ENCODE peak calls at places on chromosome 18, in eight cellular contexts. One of them, this sample, is unnamed.

GRCh38 chr18:37393945-37394609 is 171.5 kb downstream of the CELF4 start:
- DNase-seq in mucosa of descending colon: peak
- DNase-seq in astrocyte: peak
- DNase-seq in sciatic nerve: peak
- DNase-seq in dermis blood vessel endothelial cell: peak
- DNase-seq in activated CD8-positive, alpha-beta memory T cell treated with anti-CD3 and anti-CD28 coated beads for 48 hours: no peak
- DNase-seq in cardiac muscle cell: peak
- DNase-seq in germinal center: peak
- DNase-seq in this sample: peak

GRCh38 chr18:5309888-5310470 is 14.5 kb upstream of the ZBTB14 start:
- DNase-seq in cardiac muscle cell: no peak
- DNase-seq in astrocyte: no peak
- DNase-seq in activated CD8-positive, alpha-beta memory T cell treated with anti-CD3 and anti-CD28 coated beads for 48 hours: no peak
- DNase-seq in sciatic nerve: no peak
- DNase-seq in mucosa of descending colon: no peak
- DNase-seq in dermis blood vessel endothelial cell: no peak
- DNase-seq in germinal center: peak
- DNase-seq in this sample: no peak

GRCh38 chr18:57352761-57353136 is 392 bp downstream of the ST8SIA3 start:
- DNase-seq in germinal center: no peak
- DNase-seq in astrocyte: no peak
- DNase-seq in sciatic nerve: no peak
- DNase-seq in dermis blood vessel endothelial cell: no peak
- DNase-seq in activated CD8-positive, alpha-beta memory T cell treated with anti-CD3 and anti-CD28 coated beads for 48 hours: no peak
- DNase-seq in mucosa of descending colon: no peak
- DNase-seq in cardiac muscle cell: peak
- DNase-seq in this sample: peak

GRCh38 chr18:7808992-7809391 is 241.9 kb downstream of the PTPRM start:
- DNase-seq in activated CD8-positive, alpha-beta memory T cell treated with anti-CD3 and anti-CD28 coated beads for 48 hours: no peak
- DNase-seq in sciatic nerve: no peak
- DNase-seq in mucosa of descending colon: no peak
- DNase-seq in dermis blood vessel endothelial cell: no peak
- DNase-seq in cardiac muscle cell: no peak
- DNase-seq in astrocyte: no peak
- DNase-seq in germinal center: no peak
- DNase-seq in this sample: no peak

GRCh38 chr18:79588636-79589481 is 90.7 kb upstream of the CTDP1 start:
- DNase-seq in cardiac muscle cell: peak
- DNase-seq in dermis blood vessel endothelial cell: peak
- DNase-seq in sciatic nerve: peak
- DNase-seq in astrocyte: peak
- DNase-seq in mucosa of descending colon: peak
- DNase-seq in activated CD8-positive, alpha-beta memory T cell treated with anti-CD3 and anti-CD28 coated beads for 48 hours: no peak
- DNase-seq in germinal center: no peak
- DNase-seq in this sample: no peak

GRCh38 chr18:25170402-25170801 is 181.6 kb downstream of the ZNF521 start:
- DNase-seq in sciatic nerve: no peak
- DNase-seq in cardiac muscle cell: no peak
- DNase-seq in germinal center: no peak
- DNase-seq in activated CD8-positive, alpha-beta memory T cell treated with anti-CD3 and anti-CD28 coated beads for 48 hours: no peak
- DNase-seq in astrocyte: no peak
- DNase-seq in mucosa of descending colon: no peak
- DNase-seq in dermis blood vessel endothelial cell: no peak
- DNase-seq in this sample: no peak

GRCh38 chr18:76265375-76266225 is 229.4 kb downstream of the ZNF516 start:
- DNase-seq in activated CD8-positive, alpha-beta memory T cell treated with anti-CD3 and anti-CD28 coated beads for 48 hours: no peak
- DNase-seq in dermis blood vessel endothelial cell: no peak
- DNase-seq in germinal center: no peak
- DNase-seq in cardiac muscle cell: no peak
- DNase-seq in astrocyte: no peak
- DNase-seq in sciatic nerve: peak
- DNase-seq in mucosa of descending colon: no peak
- DNase-seq in this sample: no peak

GRCh38 chr18:79395761-79396404 is at the start of gene NFATC1:
- DNase-seq in dermis blood vessel endothelial cell: peak
- DNase-seq in germinal center: peak
- DNase-seq in cardiac muscle cell: peak
- DNase-seq in activated CD8-positive, alpha-beta memory T cell treated with anti-CD3 and anti-CD28 coated beads for 48 hours: peak
- DNase-seq in mucosa of descending colon: peak
- DNase-seq in sciatic nerve: peak
- DNase-seq in astrocyte: peak
- DNase-seq in this sample: peak

GRCh38 chr18:3806656-3807055 is 356.7 kb downstream of the TGIF1 start:
- DNase-seq in mucosa of descending colon: no peak
- DNase-seq in cardiac muscle cell: no peak
- DNase-seq in germinal center: no peak
- DNase-seq in sciatic nerve: no peak
- DNase-seq in astrocyte: no peak
- DNase-seq in activated CD8-positive, alpha-beta memory T cell treated with anti-CD3 and anti-CD28 coated beads for 48 hours: no peak
- DNase-seq in dermis blood vessel endothelial cell: no peak
- DNase-seq in this sample: no peak

GRCh38 chr18:10748641-10749040 is 222.8 kb downstream of the NAPG start:
- DNase-seq in astrocyte: peak
- DNase-seq in sciatic nerve: no peak
- DNase-seq in germinal center: no peak
- DNase-seq in activated CD8-positive, alpha-beta memory T cell treated with anti-CD3 and anti-CD28 coated beads for 48 hours: no peak
- DNase-seq in dermis blood vessel endothelial cell: no peak
- DNase-seq in mucosa of descending colon: no peak
- DNase-seq in cardiac muscle cell: no peak
- DNase-seq in this sample: no peak

GRCh38 chr18:9135081-9135911 is 1.3 kb upstream of the ANKRD12 start:
- DNase-seq in dermis blood vessel endothelial cell: no peak
- DNase-seq in cardiac muscle cell: no peak
- DNase-seq in sciatic nerve: no peak
- DNase-seq in activated CD8-positive, alpha-beta memory T cell treated with anti-CD3 and anti-CD28 coated beads for 48 hours: no peak
- DNase-seq in mucosa of descending colon: no peak
- DNase-seq in germinal center: no peak
- DNase-seq in astrocyte: no peak
- DNase-seq in this sample: no peak

GRCh38 chr18:8982416-8983183 is 119.9 kb upstream of the NDUFV2 start:
- DNase-seq in cardiac muscle cell: peak
- DNase-seq in activated CD8-positive, alpha-beta memory T cell treated with anti-CD3 and anti-CD28 coated beads for 48 hours: no peak
- DNase-seq in germinal center: peak
- DNase-seq in dermis blood vessel endothelial cell: peak
- DNase-seq in mucosa of descending colon: no peak
- DNase-seq in astrocyte: peak
- DNase-seq in sciatic nerve: no peak
- DNase-seq in this sample: peak

GRCh38 chr18:45755936-45756335 is 32.0 kb downstream of the SLC14A1 start:
- DNase-seq in dermis blood vessel endothelial cell: peak
- DNase-seq in mucosa of descending colon: no peak
- DNase-seq in activated CD8-positive, alpha-beta memory T cell treated with anti-CD3 and anti-CD28 coated beads for 48 hours: no peak
- DNase-seq in astrocyte: peak
- DNase-seq in cardiac muscle cell: no peak
- DNase-seq in sciatic nerve: peak
- DNase-seq in germinal center: no peak
- DNase-seq in this sample: no peak

GRCh38 chr18:52046842-52047241 is 293.2 kb upstream of the DCC start:
- DNase-seq in activated CD8-positive, alpha-beta memory T cell treated with anti-CD3 and anti-CD28 coated beads for 48 hours: no peak
- DNase-seq in dermis blood vessel endothelial cell: no peak
- DNase-seq in mucosa of descending colon: no peak
- DNase-seq in germinal center: no peak
- DNase-seq in sciatic nerve: no peak
- DNase-seq in astrocyte: no peak
- DNase-seq in cardiac muscle cell: no peak
- DNase-seq in this sample: no peak

GRCh38 chr18:12516049-12516677 is 108.4 kb downstream of the PRELID3A start:
- DNase-seq in cardiac muscle cell: no peak
- DNase-seq in sciatic nerve: no peak
- DNase-seq in astrocyte: no peak
- DNase-seq in germinal center: no peak
- DNase-seq in dermis blood vessel endothelial cell: peak
- DNase-seq in mucosa of descending colon: no peak
- DNase-seq in activated CD8-positive, alpha-beta memory T cell treated with anti-CD3 and anti-CD28 coated beads for 48 hours: no peak
- DNase-seq in this sample: no peak

GRCh38 chr18:22691988-22692710 is 241.0 kb upstream of the RBBP8 start:
- DNase-seq in germinal center: no peak
- DNase-seq in mucosa of descending colon: no peak
- DNase-seq in astrocyte: peak
- DNase-seq in cardiac muscle cell: no peak
- DNase-seq in dermis blood vessel endothelial cell: no peak
- DNase-seq in activated CD8-positive, alpha-beta memory T cell treated with anti-CD3 and anti-CD28 coated beads for 48 hours: no peak
- DNase-seq in sciatic nerve: no peak
- DNase-seq in this sample: no peak

GRCh38 chr18:1954583-1955312 is 616.6 kb downstream of the METTL4 start:
- DNase-seq in sciatic nerve: no peak
- DNase-seq in mucosa of descending colon: no peak
- DNase-seq in cardiac muscle cell: no peak
- DNase-seq in activated CD8-positive, alpha-beta memory T cell treated with anti-CD3 and anti-CD28 coated beads for 48 hours: no peak
- DNase-seq in germinal center: no peak
- DNase-seq in astrocyte: no peak
- DNase-seq in dermis blood vessel endothelial cell: no peak
- DNase-seq in this sample: no peak

GRCh38 chr18:73136134-73136533 is 268.3 kb upstream of the NETO1 start:
- DNase-seq in mucosa of descending colon: no peak
- DNase-seq in cardiac muscle cell: peak
- DNase-seq in germinal center: no peak
- DNase-seq in activated CD8-positive, alpha-beta memory T cell treated with anti-CD3 and anti-CD28 coated beads for 48 hours: no peak
- DNase-seq in dermis blood vessel endothelial cell: peak
- DNase-seq in astrocyte: peak
- DNase-seq in sciatic nerve: no peak
- DNase-seq in this sample: no peak

GRCh38 chr18:74084184-74084583 is 63.5 kb downstream of the FBXO15 start:
- DNase-seq in astrocyte: no peak
- DNase-seq in cardiac muscle cell: no peak
- DNase-seq in activated CD8-positive, alpha-beta memory T cell treated with anti-CD3 and anti-CD28 coated beads for 48 hours: no peak
- DNase-seq in mucosa of descending colon: no peak
- DNase-seq in sciatic nerve: no peak
- DNase-seq in dermis blood vessel endothelial cell: no peak
- DNase-seq in germinal center: no peak
- DNase-seq in this sample: no peak

GRCh38 chr18:41113885-41114482 is 841.0 kb upstream of the PIK3C3 start:
- DNase-seq in sciatic nerve: no peak
- DNase-seq in germinal center: no peak
- DNase-seq in dermis blood vessel endothelial cell: no peak
- DNase-seq in astrocyte: peak
- DNase-seq in mucosa of descending colon: no peak
- DNase-seq in activated CD8-positive, alpha-beta memory T cell treated with anti-CD3 and anti-CD28 coated beads for 48 hours: no peak
- DNase-seq in cardiac muscle cell: no peak
- DNase-seq in this sample: no peak

GRCh38 chr18:13620206-13620672 is 106.1 kb downstream of the FAM210A start:
- DNase-seq in mucosa of descending colon: no peak
- DNase-seq in activated CD8-positive, alpha-beta memory T cell treated with anti-CD3 and anti-CD28 coated beads for 48 hours: no peak
- DNase-seq in sciatic nerve: no peak
- DNase-seq in germinal center: no peak
- DNase-seq in astrocyte: no peak
- DNase-seq in dermis blood vessel endothelial cell: no peak
- DNase-seq in cardiac muscle cell: no peak
- DNase-seq in this sample: no peak

GRCh38 chr18:9870431-9871023 is 15.2 kb upstream of the TXNDC2 start:
- DNase-seq in cardiac muscle cell: no peak
- DNase-seq in astrocyte: no peak
- DNase-seq in dermis blood vessel endothelial cell: no peak
- DNase-seq in activated CD8-positive, alpha-beta memory T cell treated with anti-CD3 and anti-CD28 coated beads for 48 hours: no peak
- DNase-seq in sciatic nerve: no peak
- DNase-seq in mucosa of descending colon: no peak
- DNase-seq in germinal center: no peak
- DNase-seq in this sample: no peak

GRCh38 chr18:69574401-69574800 is 173.7 kb downstream of the DOK6 start:
- DNase-seq in dermis blood vessel endothelial cell: no peak
- DNase-seq in cardiac muscle cell: no peak
- DNase-seq in mucosa of descending colon: no peak
- DNase-seq in sciatic nerve: no peak
- DNase-seq in germinal center: no peak
- DNase-seq in activated CD8-positive, alpha-beta memory T cell treated with anti-CD3 and anti-CD28 coated beads for 48 hours: no peak
- DNase-seq in astrocyte: no peak
- DNase-seq in this sample: no peak

GRCh38 chr18:35489913-35490490 is 7.8 kb downstream of the INO80C start:
- DNase-seq in germinal center: no peak
- DNase-seq in dermis blood vessel endothelial cell: peak
- DNase-seq in activated CD8-positive, alpha-beta memory T cell treated with anti-CD3 and anti-CD28 coated beads for 48 hours: no peak
- DNase-seq in cardiac muscle cell: no peak
- DNase-seq in sciatic nerve: no peak
- DNase-seq in mucosa of descending colon: peak
- DNase-seq in astrocyte: no peak
- DNase-seq in this sample: no peak

GRCh38 chr18:24027156-24027555 is 12.6 kb downstream of the TTC39C start:
- DNase-seq in sciatic nerve: no peak
- DNase-seq in mucosa of descending colon: no peak
- DNase-seq in dermis blood vessel endothelial cell: no peak
- DNase-seq in cardiac muscle cell: no peak
- DNase-seq in activated CD8-positive, alpha-beta memory T cell treated with anti-CD3 and anti-CD28 coated beads for 48 hours: no peak
- DNase-seq in germinal center: no peak
- DNase-seq in astrocyte: peak
- DNase-seq in this sample: no peak

GRCh38 chr18:49322770-49323490 is 137.5 kb downstream of the DYM start:
- DNase-seq in germinal center: no peak
- DNase-seq in mucosa of descending colon: no peak
- DNase-seq in cardiac muscle cell: no peak
- DNase-seq in activated CD8-positive, alpha-beta memory T cell treated with anti-CD3 and anti-CD28 coated beads for 48 hours: no peak
- DNase-seq in dermis blood vessel endothelial cell: no peak
- DNase-seq in astrocyte: no peak
- DNase-seq in sciatic nerve: no peak
- DNase-seq in this sample: no peak

GRCh38 chr18:63073481-63073880 is 246.1 kb downstream of the BCL2 start:
- DNase-seq in mucosa of descending colon: no peak
- DNase-seq in activated CD8-positive, alpha-beta memory T cell treated with anti-CD3 and anti-CD28 coated beads for 48 hours: no peak
- DNase-seq in germinal center: peak
- DNase-seq in astrocyte: no peak
- DNase-seq in cardiac muscle cell: no peak
- DNase-seq in sciatic nerve: no peak
- DNase-seq in dermis blood vessel endothelial cell: no peak
- DNase-seq in this sample: no peak

GRCh38 chr18:57585846-57586242 is 658 bp downstream of the FECH start:
- DNase-seq in mucosa of descending colon: no peak
- DNase-seq in activated CD8-positive, alpha-beta memory T cell treated with anti-CD3 and anti-CD28 coated beads for 48 hours: no peak
- DNase-seq in dermis blood vessel endothelial cell: no peak
- DNase-seq in cardiac muscle cell: no peak
- DNase-seq in astrocyte: no peak
- DNase-seq in sciatic nerve: no peak
- DNase-seq in germinal center: no peak
- DNase-seq in this sample: no peak

GRCh38 chr18:31371970-31372369 is 4.6 kb upstream of the DSG4 start:
- DNase-seq in sciatic nerve: no peak
- DNase-seq in germinal center: no peak
- DNase-seq in astrocyte: no peak
- DNase-seq in dermis blood vessel endothelial cell: no peak
- DNase-seq in cardiac muscle cell: no peak
- DNase-seq in mucosa of descending colon: no peak
- DNase-seq in activated CD8-positive, alpha-beta memory T cell treated with anti-CD3 and anti-CD28 coated beads for 48 hours: no peak
- DNase-seq in this sample: no peak

GRCh38 chr18:22067682-22068081 is 101.7 kb upstream of the GATA6 start:
- DNase-seq in mucosa of descending colon: no peak
- DNase-seq in germinal center: no peak
- DNase-seq in cardiac muscle cell: no peak
- DNase-seq in activated CD8-positive, alpha-beta memory T cell treated with anti-CD3 and anti-CD28 coated beads for 48 hours: no peak
- DNase-seq in sciatic nerve: no peak
- DNase-seq in dermis blood vessel endothelial cell: no peak
- DNase-seq in astrocyte: no peak
- DNase-seq in this sample: no peak

GRCh38 chr18:26813043-26813442 is 52.5 kb downstream of the AQP4 start:
- DNase-seq in dermis blood vessel endothelial cell: no peak
- DNase-seq in mucosa of descending colon: peak
- DNase-seq in germinal center: no peak
- DNase-seq in sciatic nerve: no peak
- DNase-seq in astrocyte: peak
- DNase-seq in activated CD8-positive, alpha-beta memory T cell treated with anti-CD3 and anti-CD28 coated beads for 48 hours: no peak
- DNase-seq in cardiac muscle cell: peak
- DNase-seq in this sample: no peak

GRCh38 chr18:69838620-69839411 is 108.9 kb downstream of the CD226 start:
- DNase-seq in sciatic nerve: no peak
- DNase-seq in astrocyte: no peak
- DNase-seq in mucosa of descending colon: no peak
- DNase-seq in cardiac muscle cell: no peak
- DNase-seq in dermis blood vessel endothelial cell: no peak
- DNase-seq in activated CD8-positive, alpha-beta memory T cell treated with anti-CD3 and anti-CD28 coated beads for 48 hours: no peak
- DNase-seq in germinal center: peak
- DNase-seq in this sample: no peak

GRCh38 chr18:7452331-7452730 is 114.8 kb upstream of the PTPRM start:
- DNase-seq in cardiac muscle cell: peak
- DNase-seq in astrocyte: no peak
- DNase-seq in mucosa of descending colon: no peak
- DNase-seq in activated CD8-positive, alpha-beta memory T cell treated with anti-CD3 and anti-CD28 coated beads for 48 hours: no peak
- DNase-seq in dermis blood vessel endothelial cell: peak
- DNase-seq in germinal center: peak
- DNase-seq in sciatic nerve: no peak
- DNase-seq in this sample: peak